ENCODE peak calls at places on chromosome 13, in eight cellular contexts. One of them, this sample, is unnamed.

GRCh38 chr13:30616927-30617314 is 799 bp upstream of the USPL1 start:
- DNase-seq in tibial nerve: peak
- DNase-seq in body of pancreas: peak
- DNase-seq in Peyer's patch: peak
- DNase-seq in H54: peak
- DNase-seq in stomach: peak
- DNase-seq in endothelial cell of umbilical vein: peak
- DNase-seq in heart left ventricle: peak
- DNase-seq in this sample: peak

GRCh38 chr13:23558675-23559536 is 11.3 kb upstream of the TNFRSF19 start:
- DNase-seq in H54: peak
- DNase-seq in heart left ventricle: no peak
- DNase-seq in Peyer's patch: no peak
- DNase-seq in tibial nerve: peak
- DNase-seq in stomach: peak
- DNase-seq in endothelial cell of umbilical vein: peak
- DNase-seq in body of pancreas: no peak
- DNase-seq in this sample: peak

GRCh38 chr13:63198076-63198475 is 1782.4 kb upstream of the PCDH20 start:
- DNase-seq in body of pancreas: no peak
- DNase-seq in endothelial cell of umbilical vein: no peak
- DNase-seq in stomach: no peak
- DNase-seq in Peyer's patch: no peak
- DNase-seq in tibial nerve: no peak
- DNase-seq in H54: no peak
- DNase-seq in heart left ventricle: no peak
- DNase-seq in this sample: no peak

GRCh38 chr13:48833412-48833811 is 142.3 kb upstream of the FNDC3A start:
- DNase-seq in body of pancreas: no peak
- DNase-seq in heart left ventricle: no peak
- DNase-seq in stomach: no peak
- DNase-seq in tibial nerve: no peak
- DNase-seq in endothelial cell of umbilical vein: no peak
- DNase-seq in H54: no peak
- DNase-seq in Peyer's patch: no peak
- DNase-seq in this sample: no peak

GRCh38 chr13:38421590-38422560 is 72.2 kb downstream of the UFM1 start:
- DNase-seq in body of pancreas: no peak
- DNase-seq in stomach: no peak
- DNase-seq in heart left ventricle: no peak
- DNase-seq in endothelial cell of umbilical vein: no peak
- DNase-seq in H54: no peak
- DNase-seq in Peyer's patch: no peak
- DNase-seq in tibial nerve: no peak
- DNase-seq in this sample: no peak

GRCh38 chr13:33263976-33264619 is 21.5 kb downstream of the STARD13 start:
- DNase-seq in Peyer's patch: no peak
- DNase-seq in heart left ventricle: no peak
- DNase-seq in endothelial cell of umbilical vein: no peak
- DNase-seq in tibial nerve: no peak
- DNase-seq in H54: no peak
- DNase-seq in body of pancreas: no peak
- DNase-seq in stomach: no peak
- DNase-seq in this sample: no peak

GRCh38 chr13:104872153-104872552 is 1663.3 kb downstream of the EFNB2 start:
- DNase-seq in heart left ventricle: no peak
- DNase-seq in body of pancreas: no peak
- DNase-seq in tibial nerve: no peak
- DNase-seq in H54: no peak
- DNase-seq in stomach: no peak
- DNase-seq in endothelial cell of umbilical vein: no peak
- DNase-seq in Peyer's patch: no peak
- DNase-seq in this sample: no peak

GRCh38 chr13:43058318-43058674 is 34.9 kb downstream of the DNAJC15 start:
- DNase-seq in tibial nerve: no peak
- DNase-seq in endothelial cell of umbilical vein: no peak
- DNase-seq in Peyer's patch: peak
- DNase-seq in heart left ventricle: no peak
- DNase-seq in H54: peak
- DNase-seq in body of pancreas: no peak
- DNase-seq in stomach: no peak
- DNase-seq in this sample: no peak

GRCh38 chr13:106597190-106597589 is 29.3 kb upstream of the ARGLU1 start:
- DNase-seq in endothelial cell of umbilical vein: no peak
- DNase-seq in stomach: no peak
- DNase-seq in Peyer's patch: no peak
- DNase-seq in heart left ventricle: peak
- DNase-seq in H54: no peak
- DNase-seq in body of pancreas: no peak
- DNase-seq in tibial nerve: peak
- DNase-seq in this sample: no peak

GRCh38 chr13:43688230-43688907 is 98.4 kb downstream of the ENOX1 start:
- DNase-seq in tibial nerve: no peak
- DNase-seq in body of pancreas: no peak
- DNase-seq in H54: no peak
- DNase-seq in Peyer's patch: no peak
- DNase-seq in stomach: no peak
- DNase-seq in heart left ventricle: peak
- DNase-seq in endothelial cell of umbilical vein: no peak
- DNase-seq in this sample: no peak

GRCh38 chr13:33785384-33785783 is 32.6 kb upstream of the RFC3 start:
- DNase-seq in H54: no peak
- DNase-seq in endothelial cell of umbilical vein: no peak
- DNase-seq in heart left ventricle: no peak
- DNase-seq in stomach: no peak
- DNase-seq in body of pancreas: no peak
- DNase-seq in tibial nerve: no peak
- DNase-seq in Peyer's patch: no peak
- DNase-seq in this sample: peak

GRCh38 chr13:50357136-50357535 is 341.9 kb downstream of the KCNRG start:
- DNase-seq in heart left ventricle: no peak
- DNase-seq in body of pancreas: no peak
- DNase-seq in Peyer's patch: no peak
- DNase-seq in tibial nerve: no peak
- DNase-seq in stomach: no peak
- DNase-seq in H54: no peak
- DNase-seq in endothelial cell of umbilical vein: no peak
- DNase-seq in this sample: no peak

GRCh38 chr13:30396434-30397075 is 25.7 kb upstream of the UBE2L5 start:
- DNase-seq in stomach: no peak
- DNase-seq in body of pancreas: no peak
- DNase-seq in endothelial cell of umbilical vein: no peak
- DNase-seq in heart left ventricle: no peak
- DNase-seq in tibial nerve: no peak
- DNase-seq in H54: no peak
- DNase-seq in Peyer's patch: no peak
- DNase-seq in this sample: no peak

GRCh38 chr13:49419292-49419691 is 24.6 kb downstream of the CAB39L start:
- DNase-seq in tibial nerve: no peak
- DNase-seq in stomach: no peak
- DNase-seq in body of pancreas: no peak
- DNase-seq in heart left ventricle: no peak
- DNase-seq in endothelial cell of umbilical vein: no peak
- DNase-seq in Peyer's patch: no peak
- DNase-seq in H54: no peak
- DNase-seq in this sample: no peak

GRCh38 chr13:41284512-41285288 is 21.3 kb upstream of the MTRF1 start:
- DNase-seq in H54: no peak
- DNase-seq in body of pancreas: no peak
- DNase-seq in Peyer's patch: no peak
- DNase-seq in stomach: peak
- DNase-seq in tibial nerve: no peak
- DNase-seq in endothelial cell of umbilical vein: peak
- DNase-seq in heart left ventricle: no peak
- DNase-seq in this sample: no peak

GRCh38 chr13:45464687-45465453 is at the start of gene COG3:
- DNase-seq in stomach: peak
- DNase-seq in endothelial cell of umbilical vein: peak
- DNase-seq in body of pancreas: peak
- DNase-seq in heart left ventricle: peak
- DNase-seq in H54: peak
- DNase-seq in tibial nerve: peak
- DNase-seq in Peyer's patch: peak
- DNase-seq in this sample: peak

GRCh38 chr13:45466359-45466758 is 1.6 kb downstream of the COG3 start:
- DNase-seq in endothelial cell of umbilical vein: no peak
- DNase-seq in heart left ventricle: no peak
- DNase-seq in stomach: no peak
- DNase-seq in tibial nerve: no peak
- DNase-seq in Peyer's patch: no peak
- DNase-seq in body of pancreas: no peak
- DNase-seq in H54: no peak
- DNase-seq in this sample: no peak

GRCh38 chr13:45468676-45469075 is 3.9 kb downstream of the COG3 start:
- DNase-seq in body of pancreas: no peak
- DNase-seq in endothelial cell of umbilical vein: no peak
- DNase-seq in heart left ventricle: no peak
- DNase-seq in Peyer's patch: no peak
- DNase-seq in H54: no peak
- DNase-seq in tibial nerve: no peak
- DNase-seq in stomach: no peak
- DNase-seq in this sample: peak

GRCh38 chr13:45464141-45464686 is 525 bp upstream of the COG3 start:
- DNase-seq in endothelial cell of umbilical vein: no peak
- DNase-seq in Peyer's patch: peak
- DNase-seq in heart left ventricle: no peak
- DNase-seq in body of pancreas: peak
- DNase-seq in tibial nerve: no peak
- DNase-seq in stomach: no peak
- DNase-seq in H54: no peak
- DNase-seq in this sample: no peak
- TF ChIP-seq POLR2A in endothelial cell of umbilical vein: no peak
- TF ChIP-seq POLR2A in Peyer's patch: no peak
- TF ChIP-seq POLR2A in heart left ventricle: no peak
- TF ChIP-seq POLR2A in body of pancreas: no peak
- TF ChIP-seq POLR2A in tibial nerve: no peak
- TF ChIP-seq POLR2A in stomach: no peak
- TF ChIP-seq POLR2A in H54: no peak
- TF ChIP-seq POLR2A in this sample: no peak

GRCh38 chr13:99605417-99606321 is 104.4 kb downstream of the TM9SF2 start:
- DNase-seq in body of pancreas: peak
- DNase-seq in heart left ventricle: peak
- DNase-seq in H54: peak
- DNase-seq in stomach: peak
- DNase-seq in endothelial cell of umbilical vein: peak
- DNase-seq in tibial nerve: no peak
- DNase-seq in Peyer's patch: peak
- DNase-seq in this sample: peak
- TF ChIP-seq POLR2A in body of pancreas: no peak
- TF ChIP-seq POLR2A in heart left ventricle: no peak
- TF ChIP-seq POLR2A in H54: no peak
- TF ChIP-seq POLR2A in stomach: no peak
- TF ChIP-seq POLR2A in endothelial cell of umbilical vein: no peak
- TF ChIP-seq POLR2A in tibial nerve: no peak
- TF ChIP-seq POLR2A in Peyer's patch: peak
- TF ChIP-seq POLR2A in this sample: no peak

DNA sequence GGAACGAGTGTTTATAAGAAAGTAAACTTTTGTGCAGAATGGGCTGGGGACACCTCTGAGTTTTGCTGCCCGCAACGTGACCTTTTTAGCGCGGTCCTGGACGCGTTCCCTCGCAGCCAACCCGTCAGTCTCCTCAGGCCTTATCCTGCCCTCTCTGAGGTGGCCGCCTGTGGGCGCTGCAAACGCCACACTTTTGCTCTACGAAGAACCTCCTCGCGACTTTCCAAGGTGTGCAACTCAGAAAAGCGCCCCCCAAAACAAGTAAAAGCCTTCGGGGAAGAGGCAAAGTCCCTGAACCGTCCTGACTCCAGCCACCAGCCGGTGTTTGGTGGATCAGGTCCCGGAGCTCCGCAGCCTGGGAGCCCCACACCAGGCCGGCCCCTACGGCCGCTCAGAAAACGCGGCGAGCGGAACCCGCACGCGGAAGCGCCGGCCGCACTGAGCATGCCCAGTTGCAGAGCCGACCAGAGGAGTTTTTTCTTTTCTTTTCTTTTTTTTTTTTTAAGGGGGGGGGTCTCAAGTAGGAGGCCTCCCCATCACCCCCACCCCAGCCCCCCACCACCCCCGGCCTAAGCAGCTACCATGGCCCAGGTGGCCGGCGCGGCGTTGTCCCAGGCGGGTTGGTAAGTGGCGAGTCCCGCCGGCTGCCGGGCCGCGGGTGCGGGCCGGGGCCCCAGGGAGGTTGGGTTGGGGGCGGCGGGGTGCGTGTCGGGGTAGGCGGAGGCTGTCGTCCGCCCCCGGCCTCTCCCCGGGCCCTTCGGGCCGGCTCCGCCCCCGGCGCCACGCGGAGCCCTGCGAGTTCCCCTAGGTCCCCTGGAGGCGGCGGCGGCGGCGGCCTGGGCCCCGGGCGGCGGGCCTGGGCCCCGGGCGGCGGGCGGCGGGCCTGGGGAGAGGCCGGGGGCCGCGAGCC is at the start of gene TDRD3:
- DNase-seq in Peyer's patch: peak
- DNase-seq in H54: peak
- DNase-seq in endothelial cell of umbilical vein: peak
- DNase-seq in body of pancreas: peak
- DNase-seq in heart left ventricle: peak
- DNase-seq in tibial nerve: peak
- DNase-seq in stomach: peak
- DNase-seq in this sample: peak
- TF ChIP-seq POLR2A in Peyer's patch: peak
- TF ChIP-seq POLR2A in H54: peak
- TF ChIP-seq POLR2A in endothelial cell of umbilical vein: peak
- TF ChIP-seq POLR2A in body of pancreas: peak
- TF ChIP-seq POLR2A in heart left ventricle: no peak
- TF ChIP-seq POLR2A in tibial nerve: peak
- TF ChIP-seq POLR2A in stomach: no peak
- TF ChIP-seq POLR2A in this sample: peak

DNA sequence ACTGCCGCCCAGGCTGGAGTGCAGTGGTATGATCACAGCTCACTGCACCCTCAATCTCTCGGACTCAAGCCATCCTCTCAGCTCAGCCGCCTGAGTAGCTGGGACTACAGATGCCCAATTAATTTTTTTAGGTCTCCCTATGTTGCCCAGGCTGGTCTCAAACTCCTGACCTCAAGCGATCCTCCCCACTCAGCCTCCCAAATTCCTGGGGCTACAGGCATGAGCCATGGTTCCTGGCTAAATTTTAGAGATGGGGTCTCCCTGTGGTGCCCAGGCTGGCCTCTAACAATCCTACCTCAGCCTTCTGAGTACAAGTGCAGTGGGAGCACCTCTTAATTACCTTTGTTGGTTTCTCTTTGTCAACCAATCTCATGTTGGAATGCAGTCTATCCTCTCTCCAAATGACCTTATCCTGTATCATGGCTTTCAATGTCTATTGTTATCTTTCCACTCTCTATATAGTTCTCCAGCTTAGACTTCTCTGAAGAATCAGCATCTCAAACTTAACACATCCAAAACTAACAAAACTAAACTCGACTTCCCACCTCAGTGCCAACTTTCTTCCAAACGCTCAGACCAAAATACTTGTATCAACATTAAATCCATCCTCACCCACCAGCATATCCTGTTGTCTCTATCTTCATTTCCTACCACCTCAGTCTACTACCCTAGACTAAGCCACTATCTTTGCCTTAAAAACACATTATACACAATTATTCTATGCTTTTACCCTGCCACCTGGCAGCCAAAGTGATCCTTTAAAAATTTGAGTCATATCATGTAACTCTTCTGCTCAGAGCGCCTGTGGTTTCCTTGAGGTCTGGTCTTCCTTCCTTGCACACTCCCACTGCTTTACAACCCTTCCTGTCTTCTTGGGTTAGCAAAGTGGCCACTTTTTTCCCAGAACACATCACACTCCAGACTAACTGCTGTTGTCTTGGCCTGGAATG is 6.7 kb downstream of the TPT1 start:
- DNase-seq in body of pancreas: no peak
- DNase-seq in Peyer's patch: peak
- DNase-seq in H54: no peak
- DNase-seq in tibial nerve: no peak
- DNase-seq in stomach: no peak
- DNase-seq in endothelial cell of umbilical vein: peak
- DNase-seq in heart left ventricle: no peak
- DNase-seq in this sample: no peak
- TF ChIP-seq POLR2A in body of pancreas: no peak
- TF ChIP-seq POLR2A in Peyer's patch: no peak
- TF ChIP-seq POLR2A in H54: no peak
- TF ChIP-seq POLR2A in tibial nerve: no peak
- TF ChIP-seq POLR2A in stomach: no peak
- TF ChIP-seq POLR2A in endothelial cell of umbilical vein: peak
- TF ChIP-seq POLR2A in heart left ventricle: no peak
- TF ChIP-seq POLR2A in this sample: peak